ENCODE peak calls at places on chromosomes 7 and 10, in ten cellular contexts. K is HCT116; X is ovary; V is psoas muscle; N is GM12878; G is Panc1; O is CD8-positive, alpha-beta T cell; J is IMR-90; B is stomach; E is OCI-LY7. T is an unnamed sample.

GRCh38 chr7:129438839-129439640 is 4.8 kb downstream of the STRIP2 start:
- DNase-seq in G (peak; percentile 95), K (peak; percentile 56), E (no peak), X (no peak), J (peak; percentile 70), V (no peak), B (no peak), N (no peak), O (no peak), T (no peak)

GRCh38 chr10:47403401-47404318 is 19.6 kb upstream of the ZNF488 start:
- DNase-seq in X (no peak), O (no peak), N (no peak), K (no peak), V (no peak), E (no peak), B (no peak), J (peak; percentile 18), G (no peak), T (no peak)

GRCh38 chr10:78594938-78595645 is 473.7 kb upstream of the ZMIZ1 start:
- DNase-seq in E (peak; percentile 14), K (no peak), J (no peak), B (no peak), X (no peak), N (no peak), V (no peak), O (no peak), G (no peak), T (no peak)

GRCh38 chr10:133326745-133327650 is 9.7 kb downstream of the CALY start:
- DNase-seq in X (no peak), B (no peak), O (no peak), G (no peak), E (no peak), K (no peak), N (no peak), V (peak; percentile 44), J (peak; percentile 73), T (no peak)

GRCh38 chr7:138565451-138566114 is 105.5 kb downstream of the TRIM24 start:
- DNase-seq in B (no peak), X (no peak), N (no peak), J (peak; percentile 78), O (no peak), K (peak; percentile 7), G (no peak), E (peak; percentile 29), V (no peak), T (no peak)

GRCh38 chr10:48526846-48527505 is 77.9 kb downstream of the ARHGAP22 start:
- DNase-seq in E (no peak), N (no peak), J (peak; percentile 20), O (no peak), V (no peak), G (no peak), K (no peak), B (no peak), X (no peak), T (no peak)

GRCh38 chr7:122652851-122653250 is 46.1 kb downstream of the RNF133 start:
- DNase-seq in V (no peak), K (no peak), N (no peak), X (no peak), E (no peak), J (no peak), O (no peak), B (peak; percentile 66), G (no peak), T (no peak)

GRCh38 chr7:155665957-155666287 is 21.5 kb downstream of the RBM33 start:
- DNase-seq in B (no peak), K (no peak), V (no peak), N (no peak), O (no peak), E (no peak), J (peak; percentile 93), X (no peak), G (peak; percentile 75), T (no peak)

GRCh38 chr10:13227031-13227430 is 7.1 kb downstream of the UCMA start:
- DNase-seq in J (no peak), O (no peak), X (no peak), N (no peak), B (no peak), K (no peak), V (no peak), E (no peak), G (no peak), T (no peak)

GRCh38 chr7:18013936-18014335 is 13.7 kb downstream of the PRPS1L1 start:
- DNase-seq in O (no peak), X (no peak), E (no peak), G (no peak), J (peak; percentile 75), K (no peak), V (no peak), N (no peak), B (no peak), T (no peak)

GRCh38 chr10:79178614-79179403 is 110.0 kb downstream of the ZMIZ1 start:
- DNase-seq in J (peak; percentile 93), B (no peak), G (no peak), X (peak; percentile 84), V (peak; percentile 68), E (no peak), O (no peak), N (no peak), K (no peak), T (no peak)

DNA sequence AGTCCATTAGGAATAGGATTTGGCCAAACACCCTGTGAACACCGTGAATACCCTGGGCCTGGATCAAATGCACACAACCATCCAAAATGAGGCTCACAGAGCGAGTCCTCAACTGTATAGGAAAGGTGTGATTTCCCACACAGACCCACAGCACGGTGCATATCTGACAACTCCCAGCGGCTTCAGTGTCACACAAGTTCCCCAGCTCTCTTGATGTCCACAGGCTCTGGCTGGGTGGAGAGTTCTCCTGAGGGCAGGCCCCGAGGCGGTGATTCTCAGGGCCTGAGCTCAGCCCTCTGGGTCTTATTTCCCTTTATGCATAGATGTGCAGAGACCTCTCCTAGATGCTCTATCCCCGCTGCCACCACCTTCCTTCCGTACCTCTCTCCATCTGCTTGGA is 64.1 kb downstream of the SH3PXD2A start:
- DNase-seq in J (no peak), O (no peak), E (no peak), N (no peak), B (no peak), X (no peak), G (no peak), K (no peak), V (peak; percentile 40), T (no peak)
- H3K4me1 ChIP-seq in J (peaks cover 2% of the 10 kb centered on the region), O (no peaks in the 10 kb centered on the region), E (no peaks in the 10 kb centered on the region), N (no peaks in the 10 kb centered on the region), B (peaks cover 63% of the 10 kb centered on the region), X (no peaks in the 10 kb centered on the region), G (peaks cover 7% of the 10 kb centered on the region), K (no peaks in the 10 kb centered on the region), V (peaks cover 27% of the 10 kb centered on the region), T (peaks cover 86% of the 10 kb centered on the region)

GRCh38 chr7:13745530-13745929 is 243.9 kb downstream of the ETV1 start:
- DNase-seq in O (no peak), V (no peak), K (no peak), E (no peak), N (no peak), G (no peak), B (no peak), X (no peak), J (no peak), T (no peak)

GRCh38 chr7:13737563-13737962 is 251.9 kb downstream of the ETV1 start:
- DNase-seq in O (no peak), J (no peak), B (no peak), E (no peak), G (no peak), K (no peak), X (no peak), V (no peak), N (no peak), T (no peak)

GRCh38 chr7:13742126-13742525 is 247.3 kb downstream of the ETV1 start:
- DNase-seq in J (peak; percentile 28), N (no peak), E (no peak), X (no peak), V (no peak), B (no peak), O (no peak), G (no peak), K (peak; percentile 8), T (no peak)

DNA sequence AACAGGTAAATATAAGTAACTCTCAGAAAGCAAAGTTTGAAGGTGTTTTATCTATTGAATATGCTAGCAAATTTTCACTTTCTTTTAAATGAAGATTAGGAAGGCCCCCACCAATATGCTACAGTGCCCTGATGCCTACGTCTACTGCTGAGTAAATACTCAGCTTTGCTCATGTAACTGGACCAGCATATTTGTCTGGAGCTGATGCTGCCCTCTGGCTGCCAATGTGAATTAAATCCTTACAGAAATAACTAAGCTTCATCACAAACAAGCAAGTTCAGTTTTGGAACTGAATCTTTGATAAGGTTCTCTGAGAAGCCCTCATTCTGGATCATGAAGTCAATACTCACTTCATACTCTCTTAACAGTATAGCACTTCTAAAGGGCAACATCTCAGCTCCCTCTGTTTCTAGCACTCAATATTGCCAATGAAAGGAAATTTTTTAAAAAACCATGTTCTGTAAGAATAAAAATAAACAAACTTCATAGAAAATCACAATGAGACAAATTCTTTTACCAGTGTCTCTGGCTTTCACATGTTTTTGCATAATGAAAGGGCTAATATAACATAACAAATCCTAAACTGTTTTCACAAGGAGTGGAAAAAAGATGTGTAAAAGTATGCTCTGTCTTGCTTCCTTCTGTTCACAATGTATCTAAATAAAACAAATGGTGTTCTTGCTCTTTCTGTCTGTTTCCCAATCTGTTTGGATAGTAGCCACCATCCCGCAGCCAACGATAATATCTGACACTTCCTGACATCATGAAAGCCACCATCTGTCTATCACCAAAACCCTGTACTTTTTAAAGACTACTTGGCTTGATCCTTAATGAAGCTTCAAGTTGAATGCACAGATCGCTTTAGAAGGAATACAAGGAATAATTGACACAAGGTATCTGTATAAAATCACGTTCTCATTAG is 246.5 kb downstream of the ETV1 start:
- DNase-seq in N (no peak), V (no peak), X (no peak), B (peak; percentile 30), K (peak; percentile 39), O (no peak), G (peak; percentile 36), E (peak; percentile 1), J (peak; percentile 56), T (no peak)
- TF ChIP-seq CTCF in N (no peak), V (peak; percentile 55), X (no peak), B (peak; percentile 32), K (peak; percentile 48), O (no peak), G (peak; percentile 81), E (peak; percentile 58), J (peak; percentile 50), T (peak; percentile 44)

GRCh38 chr10:19985745-19986144 is 169.5 kb downstream of the PLXDC2 start:
- DNase-seq in O (no peak), K (no peak), X (no peak), V (no peak), J (no peak), E (no peak), N (no peak), B (no peak), G (no peak), T (no peak)
- H3K4me1 ChIP-seq in O (no peaks in the 10 kb centered on the region), K (no peaks in the 10 kb centered on the region), X (no peaks in the 10 kb centered on the region), V (no peaks in the 10 kb centered on the region), J (no peaks in the 10 kb centered on the region), E (no peaks in the 10 kb centered on the region), N (no peaks in the 10 kb centered on the region), B (no peaks in the 10 kb centered on the region), G (no peaks in the 10 kb centered on the region), T (peaks cover 23% of the 10 kb centered on the region)

DNA sequence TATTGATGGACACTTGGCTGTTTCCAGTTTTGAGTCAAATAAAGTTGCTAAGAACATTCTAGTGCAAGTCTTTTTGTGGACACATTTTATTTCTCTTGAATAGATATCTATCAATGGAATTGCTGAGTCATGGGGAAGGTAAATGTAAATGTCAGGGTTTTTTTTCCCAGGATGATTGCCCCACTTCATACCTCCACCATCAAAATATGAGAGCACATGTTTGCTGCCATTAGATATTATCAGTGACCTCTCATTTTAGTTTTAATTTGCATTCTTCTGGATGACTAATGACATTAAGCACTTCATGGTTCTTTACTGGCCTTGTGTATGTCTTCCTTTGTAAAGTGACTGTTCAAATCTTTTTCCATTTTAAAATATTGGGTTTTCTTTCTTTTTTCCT is 45.7 kb downstream of the PAPSS2 start:
- DNase-seq in G (no peak), K (no peak), J (peak; percentile 44), E (no peak), O (no peak), V (no peak), N (no peak), B (no peak), X (no peak), T (no peak)
- TF ChIP-seq CTCF in G (no peak), K (no peak), J (no peak), E (no peak), O (no peak), V (no peak), N (no peak), B (no peak), X (no peak), T (no peak)